ENCODE peak calls at places on chromosomes 16 and 17, in ten cellular contexts. Q, A, H, U, O, F, R, M, C and J are unnamed samples.

GRCh38 chr17:46977750-46978488 is 1.1 kb downstream of the RPRML start:
- DNase-seq in Q (no peak), A (no peak), H (no peak), U (no peak), O (no peak), F (no peak), R (no peak), M (no peak), C (no peak), J (no peak)

GRCh38 chr17:55381017-55381770 is 40.4 kb downstream of the MMD start:
- DNase-seq in Q (no peak), A (no peak), H (no peak), U (no peak), O (no peak), F (no peak), R (no peak), M (no peak), C (no peak), J (no peak)

GRCh38 chr16:25488435-25488834 is 203.3 kb upstream of the HS3ST4 start:
- DNase-seq in Q (no peak), A (no peak), H (no peak), U (no peak), O (no peak), F (no peak), R (no peak), M (no peak), C (no peak), J (no peak)

GRCh38 chr16:88759245-88759975 is 25.6 kb downstream of the PIEZO1 start:
- DNase-seq in Q (peak; percentile 27), A (peak; percentile 85), H (peak; percentile 51), U (no peak), O (peak; percentile 60), F (no peak), R (peak; percentile 49), M (no peak), C (peak; percentile 66), J (no peak)

GRCh38 chr16:67961551-67961957 is 6.9 kb downstream of the SLC12A4 start:
- DNase-seq in Q (no peak), A (no peak), H (peak; percentile 74), U (no peak), O (no peak), F (no peak), R (no peak), M (no peak), C (no peak), J (peak; percentile 71)

GRCh38 chr16:29745126-29745852 is 501 bp downstream of the C16orf54 start:
- DNase-seq in Q (no peak), A (no peak), H (no peak), U (no peak), O (peak; percentile 48), F (no peak), R (no peak), M (peak; percentile 45), C (no peak), J (no peak)

GRCh38 chr17:3888343-3889171 is 4.3 kb downstream of the CAMKK1 start:
- DNase-seq in Q (no peak), A (peak; percentile 94), H (peak; percentile 74), U (peak; percentile 82), O (no peak), F (peak; percentile 81), R (peak; percentile 94), M (no peak), C (peak; percentile 90), J (peak; percentile 85)

GRCh38 chr16:24986512-24987303 is 28.5 kb downstream of the ARHGAP17 start:
- DNase-seq in Q (no peak), A (no peak), H (no peak), U (peak; percentile 64), O (no peak), F (peak; percentile 48), R (peak; percentile 88), M (no peak), C (peak; percentile 98), J (peak; percentile 35)

GRCh38 chr17:51184124-51184523 is 17.9 kb downstream of the NME2 start:
- DNase-seq in Q (no peak), A (no peak), H (no peak), U (no peak), O (no peak), F (no peak), R (no peak), M (no peak), C (no peak), J (no peak)

GRCh38 chr17:42179911-42180410 is 981 bp downstream of the KCNH4 start:
- DNase-seq in Q (no peak), A (peak; percentile 71), H (peak; percentile 27), U (peak; percentile 17), O (no peak), F (no peak), R (peak; percentile 30), M (peak; percentile 10), C (peak; percentile 41), J (peak; percentile 51)

GRCh38 chr16:86343111-86343642 is 167.2 kb upstream of the FOXF1 start:
- DNase-seq in Q (no peak), A (no peak), H (no peak), U (no peak), O (no peak), F (no peak), R (peak; percentile 89), M (no peak), C (peak; percentile 63), J (no peak)

GRCh38 chr16:48535831-48536599 is 74.0 kb downstream of the N4BP1 start:
- DNase-seq in Q (no peak), A (peak; percentile 76), H (no peak), U (peak; percentile 87), O (no peak), F (no peak), R (peak; percentile 31), M (peak; percentile 72), C (peak; percentile 87), J (peak; percentile 96)

GRCh38 chr16:69865701-69866100 is 85.4 kb upstream of the CLEC18A start:
- DNase-seq in Q (no peak), A (no peak), H (no peak), U (peak; percentile 67), O (no peak), F (no peak), R (peak; percentile 90), M (no peak), C (peak; percentile 93), J (peak; percentile 86)

GRCh38 chr16:57688487-57688986 is 6.1 kb upstream of the DRC7 start:
- DNase-seq in Q (no peak), A (no peak), H (no peak), U (no peak), O (no peak), F (no peak), R (no peak), M (no peak), C (no peak), J (no peak)